ENCODE peak calls at places on chromosomes 16 and 17, in nine cellular contexts. V, B, K, R, X, D, T, G and L are unnamed samples.

GRCh38 chr16:27685802-27686201 is 135.9 kb downstream of the KATNIP start:
- DNase-seq in V (peak), B (no peak), K (no peak), R (no peak), X (no peak), D (no peak), T (no peak), G (no peak), L (no peak)

GRCh38 chr17:57911834-57912673 is 43.2 kb downstream of the CUEDC1 start:
- DNase-seq in V (peak), B (peak), K (no peak), R (peak), X (no peak), D (no peak), T (no peak), G (no peak), L (peak)

GRCh38 chr17:39461911-39462641 is 790 bp downstream of the CDK12 start:
- DNase-seq in V (peak), B (peak), K (no peak), R (no peak), X (no peak), D (no peak), T (peak), G (no peak), L (peak)

GRCh38 chr16:72311426-72311825 is 139.5 kb upstream of the PMFBP1 start:
- DNase-seq in V (no peak), B (no peak), K (no peak), R (no peak), X (no peak), D (no peak), T (no peak), G (no peak), L (no peak)

GRCh38 chr16:62213763-62214162 is 177.5 kb upstream of the CDH8 start:
- DNase-seq in V (no peak), B (no peak), K (peak), R (no peak), X (no peak), D (no peak), T (no peak), G (peak), L (no peak)

GRCh38 chr17:74499992-74500391 is 31.3 kb downstream of the CD300LB start:
- DNase-seq in V (no peak), B (no peak), K (no peak), R (no peak), X (no peak), D (no peak), T (peak), G (no peak), L (no peak)

GRCh38 chr17:50129946-50130777 is at the start of gene SAMD14:
- DNase-seq in V (peak), B (no peak), K (no peak), R (no peak), X (no peak), D (peak), T (peak), G (peak), L (peak)

GRCh38 chr17:77322534-77323412 is 182.0 kb downstream of the SEC14L1 start:
- DNase-seq in V (peak), B (peak), K (peak), R (peak), X (no peak), D (no peak), T (no peak), G (peak), L (peak)

GRCh38 chr17:44960654-44961053 is 7.4 kb downstream of the C1QL1 start:
- DNase-seq in V (no peak), B (no peak), K (peak), R (no peak), X (no peak), D (no peak), T (no peak), G (no peak), L (no peak)

GRCh38 chr16:28891964-28892890 is 13.9 kb downstream of the ATP2A1 start:
- DNase-seq in V (no peak), B (no peak), K (no peak), R (no peak), X (no peak), D (no peak), T (no peak), G (no peak), L (no peak)

GRCh38 chr17:40283662-40284061 is 4.0 kb upstream of the CDC6 start:
- DNase-seq in V (peak), B (no peak), K (no peak), R (no peak), X (no peak), D (peak), T (no peak), G (no peak), L (no peak)

GRCh38 chr17:77107506-77108433 is 33.0 kb upstream of the SEC14L1 start:
- DNase-seq in V (no peak), B (no peak), K (no peak), R (no peak), X (no peak), D (peak), T (no peak), G (no peak), L (no peak)

GRCh38 chr16:68369697-68370096 is 58.9 kb downstream of the PRMT7 start:
- DNase-seq in V (no peak), B (no peak), K (peak), R (no peak), X (no peak), D (peak), T (peak), G (no peak), L (no peak)

GRCh38 chr16:58639836-58640235 is 10.2 kb upstream of the CNOT1 start:
- DNase-seq in V (no peak), B (no peak), K (no peak), R (no peak), X (no peak), D (no peak), T (no peak), G (no peak), L (no peak)

GRCh38 chr16:84526794-84527485 is 22.5 kb upstream of the MEAK7 start:
- DNase-seq in V (peak), B (no peak), K (no peak), R (no peak), X (no peak), D (no peak), T (no peak), G (no peak), L (no peak)

GRCh38 chr16:66649167-66649566 is 44.7 kb downstream of the CMTM3 start:
- DNase-seq in V (no peak), B (no peak), K (no peak), R (no peak), X (no peak), D (no peak), T (no peak), G (no peak), L (no peak)

GRCh38 chr16:75305364-75306101 is 54.1 kb upstream of the BCAR1 start:
- DNase-seq in V (peak), B (peak), K (no peak), R (peak), X (no peak), D (peak), T (no peak), G (peak), L (peak)